ENCODE peak calls at places on chromosomes 11 and 22, in five cellular contexts. One of them, this sample, is unnamed.
A peak's percentile ranks its signal among the peaks of the same experiment; 100 is the strongest.

GRCh38 chr11:65633390-65634139 is 4.3 kb upstream of the SIPA1 start:
- DNase-seq in CD8-positive, alpha-beta memory T cell: no peak
- DNase-seq in RPMI7951: no peak
- DNase-seq in AG10803: no peak
- DNase-seq in activated gamma-delta T cell: no peak
- DNase-seq in this sample: no peak

GRCh38 chr11:33777906-33778305 is 3.6 kb upstream of the FBXO3 start:
- DNase-seq in CD8-positive, alpha-beta memory T cell: no peak
- DNase-seq in RPMI7951: no peak
- DNase-seq in AG10803: no peak
- DNase-seq in activated gamma-delta T cell: no peak
- DNase-seq in this sample: no peak

GRCh38 chr11:130477646-130478203 is 29.3 kb downstream of the ADAMTS15 start:
- DNase-seq in CD8-positive, alpha-beta memory T cell: no peak
- DNase-seq in RPMI7951: peak; percentile 11
- DNase-seq in AG10803: no peak
- DNase-seq in activated gamma-delta T cell: no peak
- DNase-seq in this sample: peak; percentile 55

GRCh38 chr22:35124674-35125219 is 58.8 kb downstream of the ISX start:
- DNase-seq in CD8-positive, alpha-beta memory T cell: no peak
- DNase-seq in RPMI7951: peak; percentile 19
- DNase-seq in AG10803: no peak
- DNase-seq in activated gamma-delta T cell: no peak
- DNase-seq in this sample: no peak

GRCh38 chr11:13114566-13115465 is 105.7 kb downstream of the RASSF10 start:
- DNase-seq in CD8-positive, alpha-beta memory T cell: no peak
- DNase-seq in RPMI7951: no peak
- DNase-seq in AG10803: no peak
- DNase-seq in activated gamma-delta T cell: no peak
- DNase-seq in this sample: no peak

GRCh38 chr11:93972790-93973189 is 48.4 kb upstream of the HEPHL1 start:
- DNase-seq in CD8-positive, alpha-beta memory T cell: no peak
- DNase-seq in RPMI7951: no peak
- DNase-seq in AG10803: no peak
- DNase-seq in activated gamma-delta T cell: no peak
- DNase-seq in this sample: no peak

GRCh38 chr22:20457506-20458240 is 20.0 kb upstream of the SCARF2 start:
- DNase-seq in CD8-positive, alpha-beta memory T cell: no peak
- DNase-seq in RPMI7951: no peak
- DNase-seq in AG10803: no peak
- DNase-seq in activated gamma-delta T cell: no peak
- DNase-seq in this sample: no peak

GRCh38 chr11:2954263-2954662 is 25.0 kb upstream of the PHLDA2 start:
- DNase-seq in CD8-positive, alpha-beta memory T cell: no peak
- DNase-seq in RPMI7951: no peak
- DNase-seq in AG10803: no peak
- DNase-seq in activated gamma-delta T cell: no peak
- DNase-seq in this sample: no peak

GRCh38 chr22:37080838-37081237 is 28.7 kb downstream of the TMPRSS6 start:
- DNase-seq in CD8-positive, alpha-beta memory T cell: no peak
- DNase-seq in RPMI7951: no peak
- DNase-seq in AG10803: peak; percentile 17
- DNase-seq in activated gamma-delta T cell: no peak
- DNase-seq in this sample: no peak

GRCh38 chr11:99277281-99277680 is 256.5 kb downstream of the CNTN5 start:
- DNase-seq in CD8-positive, alpha-beta memory T cell: no peak
- DNase-seq in RPMI7951: no peak
- DNase-seq in AG10803: no peak
- DNase-seq in activated gamma-delta T cell: no peak
- DNase-seq in this sample: no peak

GRCh38 chr22:37171662-37172061 is 16.4 kb downstream of the C1QTNF6 start:
- DNase-seq in CD8-positive, alpha-beta memory T cell: no peak
- DNase-seq in RPMI7951: no peak
- DNase-seq in AG10803: no peak
- DNase-seq in activated gamma-delta T cell: no peak
- DNase-seq in this sample: no peak

GRCh38 chr11:64855596-64856304 is 11.3 kb upstream of the CDC42BPG start:
- DNase-seq in CD8-positive, alpha-beta memory T cell: no peak
- DNase-seq in RPMI7951: no peak
- DNase-seq in AG10803: no peak
- DNase-seq in activated gamma-delta T cell: no peak
- DNase-seq in this sample: no peak

GRCh38 chr11:108496643-108497256 is 1.4 kb downstream of the POGLUT3 start:
- DNase-seq in CD8-positive, alpha-beta memory T cell: no peak
- DNase-seq in RPMI7951: peak; percentile 22
- DNase-seq in AG10803: peak; percentile 34
- DNase-seq in activated gamma-delta T cell: no peak
- DNase-seq in this sample: peak; percentile 18

GRCh38 chr11:9802291-9802861 is 138.5 kb downstream of the SWAP70 start:
- DNase-seq in CD8-positive, alpha-beta memory T cell: no peak
- DNase-seq in RPMI7951: peak; percentile 49
- DNase-seq in AG10803: peak; percentile 99
- DNase-seq in activated gamma-delta T cell: no peak
- DNase-seq in this sample: peak; percentile 87

GRCh38 chr11:29879560-29879959 is 137.3 kb downstream of the KCNA4 start:
- DNase-seq in CD8-positive, alpha-beta memory T cell: no peak
- DNase-seq in RPMI7951: no peak
- DNase-seq in AG10803: no peak
- DNase-seq in activated gamma-delta T cell: no peak
- DNase-seq in this sample: no peak

GRCh38 chr11:101407324-101407723 is 176.5 kb downstream of the TRPC6 start:
- DNase-seq in CD8-positive, alpha-beta memory T cell: no peak
- DNase-seq in RPMI7951: no peak
- DNase-seq in AG10803: peak; percentile 72
- DNase-seq in activated gamma-delta T cell: no peak
- DNase-seq in this sample: peak; percentile 8